ENCODE peak calls at places on chromosomes 3 and 15, in seven cellular contexts. L is RWPE1, R is fibroblast of lung, J is astrocyte, E is breast epithelium, M is mammary epithelial cell, C is A549. X is an unnamed sample.

GRCh38 chr15:34837246-34838016 is 42.1 kb upstream of the ACTC1 start:
- DNase-seq in E (no peak), J (peak; percentile 91), L (peak; percentile 71), M (peak; percentile 87), R (peak; percentile 93), C (peak; percentile 55), X (no peak)

GRCh38 chr15:80160570-80161156 is 7.9 kb downstream of the FAH start:
- DNase-seq in L (peak; percentile 83), E (peak; percentile 72), C (peak; percentile 68), R (peak; percentile 92), J (peak; percentile 87), M (peak; percentile 89), X (peak; percentile 86)

GRCh38 chr15:42710662-42711061 is 26.3 kb downstream of the CDAN1 start:
- DNase-seq in J (no peak), R (no peak), C (no peak), E (no peak), M (no peak), L (no peak), X (no peak)

GRCh38 chr3:194481103-194481502 is 5.7 kb downstream of the ATP13A3 start:
- DNase-seq in L (no peak), E (no peak), C (no peak), R (peak; percentile 78), J (peak; percentile 72), M (peak; percentile 45), X (no peak)

GRCh38 chr3:13492976-13493866 is 13.1 kb downstream of the HDAC11 start:
- DNase-seq in E (no peak), R (no peak), C (no peak), L (no peak), M (no peak), J (no peak), X (peak; percentile 41)

GRCh38 chr3:60114191-60114590 is 1064.4 kb upstream of the CFAP20DC start:
- DNase-seq in R (no peak), C (no peak), J (no peak), M (no peak), L (no peak), E (no peak), X (no peak)

GRCh38 chr3:115960799-115961198 is 337.5 kb downstream of the GAP43 start:
- DNase-seq in C (no peak), M (no peak), L (no peak), J (no peak), R (no peak), E (no peak), X (no peak)

GRCh38 chr3:47418167-47419082 is 37.6 kb downstream of the PTPN23 start:
- DNase-seq in C (no peak), L (no peak), J (no peak), R (no peak), M (no peak), E (no peak), X (no peak)

GRCh38 chr15:47384316-47384715 is 333.0 kb upstream of the SEMA6D start:
- DNase-seq in J (peak; percentile 89), M (peak; percentile 87), L (peak; percentile 77), C (peak; percentile 0), E (no peak), R (peak; percentile 91), X (no peak)

GRCh38 chr15:47384776-47385175 is 332.5 kb upstream of the SEMA6D start:
- DNase-seq in R (no peak), C (no peak), L (no peak), J (no peak), M (no peak), E (no peak), X (no peak)

GRCh38 chr15:47386459-47386858 is 330.8 kb upstream of the SEMA6D start:
- DNase-seq in L (no peak), C (no peak), J (no peak), E (no peak), M (no peak), R (no peak), X (no peak)

GRCh38 chr15:47383102-47383501 is 334.2 kb upstream of the SEMA6D start:
- DNase-seq in C (no peak), M (peak; percentile 70), J (no peak), R (no peak), E (no peak), L (no peak), X (no peak)

GRCh38 chr15:47383801-47384200 is 333.5 kb upstream of the SEMA6D start:
- DNase-seq in J (no peak), E (no peak), R (no peak), M (no peak), L (no peak), C (no peak), X (no peak)
- H3K27ac ChIP-seq in J (no peak overlapping the region), E (peak overlapping the region; percentile 48), R (peak overlapping the region; percentile 36), M (peak overlapping the region; percentile 57), L (no peak overlapping the region), C (no peak overlapping the region), X (no peak overlapping the region)

GRCh38 chr15:89358755-89359439 is 24.3 kb upstream of the POLG start:
- DNase-seq in E (peak; percentile 45), M (peak; percentile 64), R (peak; percentile 54), C (peak; percentile 86), J (peak; percentile 32), L (peak; percentile 84), X (peak; percentile 85)
- TF ChIP-seq CTCF in E (peak; percentile 96), M (peak; percentile 19), R (peak; percentile 59), C (peak; percentile 100), J (peak; percentile 60), L (peak; percentile 99), X (peak; percentile 97)

GRCh38 chr3:16482770-16483531 is 30.5 kb downstream of the RFTN1 start:
- DNase-seq in C (peak; percentile 46), J (no peak), E (no peak), M (no peak), R (no peak), L (no peak), X (peak; percentile 82)

GRCh38 chr3:16485024-16485992 is 28.2 kb downstream of the RFTN1 start:
- DNase-seq in R (no peak), C (no peak), L (no peak), M (no peak), E (no peak), J (no peak), X (no peak)

GRCh38 chr3:16486201-16486600 is 27.3 kb downstream of the RFTN1 start:
- DNase-seq in R (no peak), C (no peak), J (no peak), M (no peak), L (no peak), E (no peak), X (no peak)

GRCh38 chr3:16482194-16482769 is 31.2 kb downstream of the RFTN1 start:
- DNase-seq in R (no peak), E (no peak), C (no peak), L (no peak), M (no peak), J (no peak), X (no peak)

DNA sequence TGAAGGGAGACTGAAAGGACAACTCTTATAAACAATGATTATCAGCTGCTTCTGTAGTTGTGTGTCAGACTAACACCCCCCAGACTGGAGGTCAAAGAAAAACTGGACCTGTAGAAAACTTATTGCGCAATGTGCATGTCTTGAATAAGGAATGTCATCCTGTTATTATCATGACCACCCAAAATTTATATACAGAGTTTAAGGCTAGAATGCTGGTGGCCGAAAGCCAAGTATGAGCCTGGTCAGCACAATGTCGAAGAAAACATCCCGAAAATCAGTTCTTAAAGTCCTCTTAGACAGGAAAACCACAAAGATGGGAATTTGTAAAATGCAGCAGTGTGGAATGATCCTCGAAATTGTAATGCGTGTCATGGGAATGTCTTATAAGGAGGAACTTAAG is 29.3 kb downstream of the RFTN1 start:
- DNase-seq in J (peak; percentile 100), E (peak; percentile 48), C (no peak), R (peak; percentile 99), L (no peak), M (no peak), X (no peak)
- H3K27ac ChIP-seq in J (peak overlapping the region; percentile 75), E (no peak overlapping the region), C (no peak overlapping the region), R (peak overlapping the region; percentile 56), L (no peak overlapping the region), M (no peak overlapping the region), X (peak overlapping the region; percentile 21)

GRCh38 chr15:66749841-66750575 is 48.0 kb downstream of the SMAD6 start:
- DNase-seq in M (peak; percentile 21), L (no peak), E (no peak), J (no peak), C (peak; percentile 58), R (peak; percentile 37), X (no peak)
- TF ChIP-seq CTCF in M (no peak), L (no peak), E (no peak), J (no peak), C (no peak), R (no peak), X (no peak)

GRCh38 chr15:41219381-41219780 is 11.2 kb downstream of the EXD1 start:
- DNase-seq in C (no peak), R (no peak), L (no peak), E (no peak), M (no peak), J (no peak), X (no peak)
- H3K27ac ChIP-seq in C (no peak overlapping the region), R (no peak overlapping the region), L (no peak overlapping the region), E (no peak overlapping the region), M (no peak overlapping the region), J (no peak overlapping the region), X (no peak overlapping the region)

GRCh38 chr3:113966172-113966571 is 18.4 kb downstream of the ZDHHC23 start:
- DNase-seq in J (no peak), L (no peak), M (no peak), C (no peak), R (no peak), E (no peak), X (no peak)
- TF ChIP-seq CTCF in J (no peak), L (no peak), M (peak; percentile 7), C (no peak), R (no peak), E (no peak), X (no peak)